ENCODE peak calls at places on chromosomes 6 and 20, in four cellular contexts. V, E, U and R are unnamed samples.

GRCh38 chr6:5096482-5096881 is 11.3 kb downstream of the PPP1R3G start:
- DNase-seq in V (peak; percentile 57), E (no peak), U (no peak), R (no peak)

GRCh38 chr20:1322511-1323245 is 6.3 kb downstream of the SDCBP2 start:
- DNase-seq in V (no peak), E (no peak), U (no peak), R (no peak)

GRCh38 chr6:166257911-166258318 is 50.3 kb downstream of the PRR18 start:
- DNase-seq in V (no peak), E (no peak), U (no peak), R (no peak)

GRCh38 chr6:8195040-8195713 is 92.8 kb upstream of the EEF1E1 start:
- DNase-seq in V (no peak), E (no peak), U (no peak), R (peak; percentile 18)

GRCh38 chr6:4582506-4582905 is 193.7 kb upstream of the CDYL start:
- DNase-seq in V (no peak), E (no peak), U (no peak), R (no peak)

GRCh38 chr20:63216849-63217471 is 1.0 kb upstream of the YTHDF1 start:
- DNase-seq in V (no peak), E (no peak), U (no peak), R (no peak)

GRCh38 chr20:45320948-45321595 is 13.0 kb upstream of the MATN4 start:
- DNase-seq in V (no peak), E (no peak), U (no peak), R (no peak)

GRCh38 chr6:30544666-30545272 is 11.5 kb downstream of the GNL1 start:
- DNase-seq in V (no peak), E (peak; percentile 48), U (no peak), R (peak; percentile 36)

GRCh38 chr6:109034439-109035041 is 60.1 kb downstream of the SESN1 start:
- DNase-seq in V (no peak), E (no peak), U (no peak), R (no peak)

GRCh38 chr6:133973109-133973971 is 20.3 kb downstream of the TBPL1 start:
- DNase-seq in V (no peak), E (no peak), U (no peak), R (peak; percentile 44)

GRCh38 chr6:156776470-156776840 is 723 bp upstream of the ARID1B start:
- DNase-seq in V (no peak), E (peak; percentile 17), U (no peak), R (no peak)

GRCh38 chr20:32116079-32116521 is 6.6 kb downstream of the TM9SF4 start:
- DNase-seq in V (no peak), E (no peak), U (no peak), R (no peak)

GRCh38 chr20:62511915-62512610 is 36.3 kb upstream of the GATA5 start:
- DNase-seq in V (no peak), E (no peak), U (no peak), R (no peak)

GRCh38 chr20:64115171-64115911 is 8.0 kb upstream of the NPBWR2 start:
- DNase-seq in V (no peak), E (no peak), U (no peak), R (no peak)

GRCh38 chr6:52304917-52305316 is 20.4 kb upstream of the MCM3 start:
- DNase-seq in V (no peak), E (no peak), U (no peak), R (no peak)

GRCh38 chr20:5143856-5144255 is 17.0 kb downstream of the CDS2 start:
- DNase-seq in V (no peak), E (no peak), U (no peak), R (no peak)

GRCh38 chr6:31710490-31711219 is 4.0 kb downstream of the LY6G6F start:
- DNase-seq in V (no peak), E (no peak), U (no peak), R (no peak)

GRCh38 chr6:111478749-111479148 is 4.3 kb downstream of the REV3L start:
- DNase-seq in V (no peak), E (peak; percentile 61), U (no peak), R (peak; percentile 35)

GRCh38 chr6:13524801-13525508 is 37.6 kb upstream of the GFOD1 start:
- DNase-seq in V (no peak), E (no peak), U (no peak), R (no peak)

GRCh38 chr20:45407067-45407745 is 883 bp upstream of the DBNDD2 start:
- DNase-seq in V (peak; percentile 65), E (no peak), U (no peak), R (no peak)

GRCh38 chr6:20211037-20211940 is 980 bp downstream of the MBOAT1 start:
- DNase-seq in V (no peak), E (no peak), U (no peak), R (no peak)

GRCh38 chr6:129606664-129607063 is 103.3 kb downstream of the ARHGAP18 start:
- DNase-seq in V (no peak), E (no peak), U (no peak), R (no peak)

GRCh38 chr20:31943052-31943471 is 8.8 kb downstream of the PDRG1 start:
- DNase-seq in V (peak; percentile 54), E (no peak), U (no peak), R (no peak)

GRCh38 chr20:62320581-62321354 is 18.0 kb downstream of the ADRM1 start:
- DNase-seq in V (no peak), E (no peak), U (no peak), R (peak; percentile 10)